ENCODE peak calls at places on chromosomes 7 and 10, in seven cellular contexts. U is body of pancreas, T is suprapubic skin, H is A549, C is lower leg skin, M is spleen, D is H1. L is an unnamed sample.
A peak's percentile ranks its signal among the peaks of the same experiment; 100 is the strongest.

GRCh38 chr7:27115161-27116018 is 12.9 kb upstream of the HOXA2 start:
- DNase-seq in U (no peak), T (peak; percentile 55), H (peak; percentile 82), C (no peak), M (no peak), D (peak; percentile 68), L (no peak)

GRCh38 chr7:103640031-103640779 is 194.2 kb upstream of the SLC26A5 start:
- DNase-seq in U (no peak), T (no peak), H (no peak), C (no peak), M (no peak), D (no peak), L (no peak)

GRCh38 chr10:92920866-92921265 is 72.5 kb downstream of the EXOC6 start:
- DNase-seq in U (no peak), T (no peak), H (no peak), C (no peak), M (no peak), D (no peak), L (no peak)

GRCh38 chr7:110590415-110590814 is 500.5 kb upstream of the LRRN3 start:
- DNase-seq in U (no peak), T (no peak), H (no peak), C (no peak), M (no peak), D (no peak), L (no peak)

GRCh38 chr7:123797673-123798526 is 47.1 kb upstream of the HYAL4 start:
- DNase-seq in U (peak; percentile 74), T (no peak), H (peak; percentile 54), C (no peak), M (no peak), D (no peak), L (peak; percentile 38)

GRCh38 chr10:88525371-88526079 is 57.6 kb downstream of the RNLS start:
- DNase-seq in U (peak; percentile 61), T (no peak), H (peak; percentile 50), C (no peak), M (no peak), D (no peak), L (no peak)

GRCh38 chr7:130272456-130273080 is 5.9 kb downstream of the CPA2 start:
- DNase-seq in U (no peak), T (no peak), H (no peak), C (no peak), M (no peak), D (peak; percentile 61), L (no peak)

GRCh38 chr7:23298141-23298851 is 843 bp upstream of the MALSU1 start:
- DNase-seq in U (peak; percentile 38), T (no peak), H (peak; percentile 48), C (no peak), M (no peak), D (no peak), L (no peak)

GRCh38 chr10:99880071-99880835 is 97.8 kb downstream of the ABCC2 start:
- DNase-seq in U (peak; percentile 8), T (no peak), H (no peak), C (no peak), M (no peak), D (no peak), L (no peak)

GRCh38 chr10:112953075-112953501 is 3.0 kb downstream of the TCF7L2 start:
- DNase-seq in U (peak; percentile 33), T (no peak), H (no peak), C (no peak), M (peak; percentile 80), D (no peak), L (no peak)

GRCh38 chr7:129149546-129149945 is 5.0 kb downstream of the TSPAN33 start:
- DNase-seq in U (no peak), T (no peak), H (no peak), C (no peak), M (no peak), D (no peak), L (no peak)

GRCh38 chr7:129146237-129146979 is 1.9 kb downstream of the TSPAN33 start:
- DNase-seq in U (no peak), T (no peak), H (no peak), C (no peak), M (no peak), D (no peak), L (no peak)

GRCh38 chr7:129144834-129145668 is 544 bp downstream of the TSPAN33 start:
- DNase-seq in U (no peak), T (no peak), H (no peak), C (no peak), M (peak; percentile 85), D (no peak), L (no peak)

GRCh38 chr7:129147723-129148122 is 3.2 kb downstream of the TSPAN33 start:
- DNase-seq in U (no peak), T (no peak), H (no peak), C (no peak), M (no peak), D (no peak), L (no peak)

DNA sequence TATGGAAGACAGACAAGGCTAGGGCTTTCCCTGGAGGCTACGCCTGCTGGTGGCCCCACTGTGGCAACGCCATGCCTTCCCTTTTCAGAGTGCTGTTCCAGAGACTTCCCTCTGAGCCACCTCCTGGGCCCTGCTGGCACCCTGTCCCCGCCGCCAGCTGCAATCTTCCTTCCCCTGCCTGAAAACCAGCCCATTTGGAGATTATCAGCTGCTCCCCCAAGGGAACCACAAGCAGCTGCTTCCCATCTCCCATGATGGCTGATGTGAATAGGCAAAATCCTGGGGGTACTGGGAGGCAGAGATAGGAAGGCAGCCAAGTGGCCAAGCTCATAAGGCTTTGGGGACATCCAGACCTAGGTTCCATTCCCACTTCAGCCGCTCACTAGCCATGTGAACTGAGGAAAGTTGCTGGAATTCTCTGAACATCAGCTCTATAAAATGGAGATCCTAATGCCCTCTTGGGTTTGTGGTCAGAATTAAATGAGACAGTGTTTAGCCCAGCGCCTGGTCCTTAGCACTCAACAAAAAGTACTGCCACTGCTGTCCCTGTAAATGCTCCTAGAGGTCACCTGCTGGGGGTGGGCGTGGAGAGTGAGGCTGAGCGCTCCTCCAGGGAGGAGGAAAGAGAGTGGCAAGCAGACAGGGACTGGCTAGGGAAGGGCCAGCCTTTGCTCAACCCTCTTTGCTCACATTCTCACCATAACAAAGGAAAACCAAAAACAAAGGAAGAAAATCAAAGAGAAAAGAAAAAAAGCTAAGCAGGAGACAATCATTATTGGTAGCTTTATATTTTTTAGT is 5.9 kb downstream of the TSPAN33 start:
- DNase-seq in U (no peak), T (no peak), H (no peak), C (no peak), M (no peak), D (no peak), L (peak; percentile 80)
- TF ChIP-seq POLR2A in U (no peak), T (no peak), H (no peak), C (no peak), M (no peak), D (no peak), L (no peak)

GRCh38 chr10:70232155-70232858 is 922 bp downstream of the PPA1 start:
- DNase-seq in U (peak; percentile 81), T (no peak), H (peak; percentile 43), C (no peak), M (peak; percentile 85), D (peak; percentile 52), L (peak; percentile 62)
- TF ChIP-seq POLR2A in U (peak; percentile 88), T (no peak), H (no peak), C (no peak), M (no peak), D (no peak), L (no peak)

GRCh38 chr10:74826142-74827044 is at the start of gene KAT6B:
- DNase-seq in U (peak; percentile 100), T (peak; percentile 100), H (peak; percentile 100), C (peak; percentile 100), M (peak; percentile 100), D (peak; percentile 99), L (peak; percentile 100)

GRCh38 chr10:74825033-74825370 is 1.4 kb upstream of the KAT6B start:
- DNase-seq in U (peak; percentile 17), T (no peak), H (no peak), C (peak; percentile 29), M (peak; percentile 93), D (peak; percentile 70), L (no peak)

GRCh38 chr10:74827045-74827441 is 643 bp downstream of the KAT6B start:
- DNase-seq in U (no peak), T (no peak), H (no peak), C (no peak), M (no peak), D (peak; percentile 76), L (no peak)

GRCh38 chr10:74824184-74825032 is 2.0 kb upstream of the KAT6B start:
- DNase-seq in U (no peak), T (peak; percentile 81), H (no peak), C (no peak), M (peak; percentile 85), D (peak; percentile 55), L (peak; percentile 17)

DNA sequence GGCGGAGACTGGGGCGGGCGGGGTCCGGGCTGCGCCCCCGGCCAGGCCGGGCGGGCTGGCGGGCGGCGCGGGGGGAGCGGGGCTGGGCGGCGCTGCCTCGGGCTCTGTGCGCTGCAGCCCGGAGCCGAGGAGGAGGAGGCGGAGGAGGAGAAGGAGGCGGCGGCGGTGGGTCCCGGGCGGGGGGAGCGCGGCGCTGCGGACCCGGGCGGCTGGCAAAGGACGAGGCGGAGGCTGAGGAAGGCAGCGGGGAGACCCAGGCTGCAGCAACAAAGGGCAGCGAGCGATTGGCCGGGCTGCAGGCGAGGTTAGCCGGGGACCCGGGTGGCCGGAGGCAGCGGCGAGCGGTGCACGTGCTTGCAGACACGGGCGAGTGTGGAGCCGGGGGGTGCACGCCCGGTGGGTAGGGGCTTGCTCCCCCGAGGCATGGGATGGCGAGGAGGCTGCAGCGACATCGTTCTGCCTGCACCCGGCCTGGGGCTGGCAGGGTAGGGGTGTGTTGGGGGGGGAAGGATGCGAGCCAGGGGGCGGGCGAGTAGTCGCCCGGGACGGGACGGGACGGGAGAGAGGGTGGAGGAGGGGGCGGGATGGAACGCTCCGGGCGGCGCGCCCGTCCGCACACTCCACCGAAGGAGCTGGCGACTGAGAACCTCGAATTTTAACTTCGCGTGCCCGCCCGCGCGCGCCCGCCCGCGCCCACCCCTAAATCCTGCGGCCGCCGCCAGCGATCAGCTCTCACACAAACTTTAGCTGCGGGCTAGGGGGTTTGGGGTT is 844 bp upstream of the KAT6B start:
- DNase-seq in U (no peak), T (no peak), H (no peak), C (no peak), M (peak; percentile 96), D (peak; percentile 80), L (peak; percentile 64)
- TF ChIP-seq POLR2A in U (no peak), T (no peak), H (peak; percentile 40), C (no peak), M (no peak), D (no peak), L (no peak)

DNA sequence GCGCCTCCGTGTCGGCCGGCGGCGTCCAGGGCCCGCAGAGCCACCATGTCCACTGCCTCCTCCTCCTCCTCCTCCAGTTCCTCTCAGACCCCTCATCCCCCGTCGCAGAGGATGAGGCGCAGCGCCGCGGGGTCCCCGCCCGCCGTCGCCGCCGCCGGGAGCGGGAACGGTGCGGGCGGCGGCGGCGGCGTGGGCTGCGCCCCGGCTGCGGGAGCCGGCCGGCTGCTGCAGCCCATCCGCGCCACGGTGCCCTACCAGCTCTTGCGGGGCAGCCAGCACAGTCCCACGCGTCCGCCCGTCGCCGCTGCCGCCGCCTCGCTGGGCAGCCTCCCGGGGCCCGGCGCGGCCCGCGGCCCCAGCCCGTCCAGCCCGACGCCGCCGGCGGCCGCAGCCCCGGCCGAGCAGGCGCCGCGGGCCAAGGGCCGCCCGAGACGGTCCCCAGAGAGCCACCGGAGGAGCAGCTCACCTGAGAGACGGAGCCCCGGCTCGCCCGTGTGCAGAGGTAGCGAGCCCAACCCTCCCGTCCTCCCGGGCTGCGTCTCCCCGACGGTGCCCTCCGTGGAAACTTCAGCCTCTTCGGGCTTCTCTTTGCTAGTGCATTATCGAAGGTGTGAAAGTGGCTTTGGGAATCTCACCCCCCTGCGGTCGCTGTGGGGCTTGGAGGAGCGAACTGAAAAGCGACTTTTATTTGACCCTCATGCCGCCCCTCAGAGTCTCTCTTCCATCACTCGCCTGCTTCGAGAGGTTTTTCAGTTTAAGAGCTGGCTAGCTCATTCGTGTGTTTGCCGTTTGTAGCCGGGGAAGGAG is 913 bp downstream of the GLCCI1 start:
- DNase-seq in U (peak; percentile 23), T (peak; percentile 64), H (peak; percentile 20), C (peak; percentile 26), M (peak; percentile 91), D (peak; percentile 66), L (peak; percentile 81)
- TF ChIP-seq POLR2A in U (no peak), T (no peak), H (peak; percentile 28), C (no peak), M (no peak), D (no peak), L (peak; percentile 21)

L was measured in erythroblast.